ENCODE peak calls at places on chromosomes 5 and 9, in four cellular contexts. U, N, J and A are unnamed samples.

GRCh38 chr9:250625-251024 is 36.0 kb downstream of the DOCK8 start:
- DNase-seq in U (no peak), N (no peak), J (no peak), A (no peak)

GRCh38 chr5:1325870-1326546 is 18.9 kb downstream of the CLPTM1L start:
- DNase-seq in U (no peak), N (no peak), J (no peak), A (no peak)

GRCh38 chr5:164336906-164337305 is 831.5 kb downstream of the MAT2B start:
- DNase-seq in U (no peak), N (no peak), J (no peak), A (no peak)

GRCh38 chr9:36401179-36401740 is 1.2 kb upstream of the RNF38 start:
- DNase-seq in U (no peak), N (no peak), J (peak; percentile 53), A (peak; percentile 83)

GRCh38 chr9:133792721-133793470 is 54.7 kb upstream of the SARDH start:
- DNase-seq in U (peak; percentile 70), N (peak; percentile 67), J (no peak), A (peak; percentile 15)

GRCh38 chr9:128097156-128098016 is 29.4 kb downstream of the SLC25A25 start:
- DNase-seq in U (no peak), N (no peak), J (no peak), A (no peak)

GRCh38 chr5:1004598-1005361 is 3.8 kb upstream of the NKD2 start:
- DNase-seq in U (peak; percentile 2), N (peak; percentile 53), J (no peak), A (peak; percentile 21)

GRCh38 chr9:68950689-68951088 is 63.2 kb downstream of the PRKACG start:
- DNase-seq in U (no peak), N (no peak), J (no peak), A (no peak)

GRCh38 chr9:23342296-23342695 is 483.7 kb downstream of the ELAVL2 start:
- DNase-seq in U (no peak), N (no peak), J (no peak), A (no peak)

GRCh38 chr5:30100929-30101328 is 1092.6 kb upstream of the CDH6 start:
- DNase-seq in U (no peak), N (no peak), J (no peak), A (no peak)

GRCh38 chr5:903756-904096 is 11.0 kb downstream of the TRIP13 start:
- DNase-seq in U (no peak), N (no peak), J (no peak), A (no peak)

GRCh38 chr5:148090780-148091221 is 27.0 kb downstream of the SPINK5 start:
- DNase-seq in U (no peak), N (no peak), J (no peak), A (no peak)